ENCODE peak calls at places on chromosomes 4 and X, in seven cellular contexts. N is heart right ventricle; M is stomach; Y is cardiac fibroblast; X is AG10803; D is CD4-positive, alpha-beta T cell; R is left lung. C is an unnamed sample.

GRCh38 chr4:93409035-93409434 is 419.5 kb upstream of the ATOH1 start:
- DNase-seq in N (no peak), M (no peak), Y (no peak), X (no peak), D (no peak), R (no peak), C (no peak)

GRCh38 chr4:54228064-54228527 is 997 bp upstream of the PDGFRA start:
- DNase-seq in N (peak; percentile 75), M (peak; percentile 59), Y (peak; percentile 89), X (peak; percentile 83), D (no peak), R (peak; percentile 75), C (peak; percentile 17)

GRCh38 chr4:36243355-36244256 is 708 bp downstream of the ARAP2 start:
- DNase-seq in N (peak; percentile 63), M (peak; percentile 38), Y (peak; percentile 15), X (no peak), D (peak; percentile 21), R (peak; percentile 60), C (no peak)

GRCh38 chrX:66731398-66731797 is 92.5 kb upstream of the EDA2R start:
- DNase-seq in N (no peak), M (no peak), Y (peak; percentile 73), X (peak; percentile 49), D (no peak), R (no peak), C (no peak)

GRCh38 chr4:174217273-174218126 is 66.0 kb downstream of the FBXO8 start:
- DNase-seq in N (peak; percentile 15), M (no peak), Y (peak; percentile 36), X (peak; percentile 65), D (no peak), R (no peak), C (no peak)

GRCh38 chr4:168021666-168022065 is 70.7 kb upstream of the ANXA10 start:
- DNase-seq in N (no peak), M (no peak), Y (peak; percentile 41), X (no peak), D (no peak), R (no peak), C (no peak)

GRCh38 chrX:95974885-95975284 is 709.8 kb upstream of the DIAPH2 start:
- DNase-seq in N (no peak), M (no peak), Y (no peak), X (no peak), D (no peak), R (no peak), C (no peak)

GRCh38 chr4:24224446-24224845 is 334.6 kb upstream of the PPARGC1A start:
- DNase-seq in N (no peak), M (no peak), Y (no peak), X (no peak), D (no peak), R (no peak), C (no peak)

GRCh38 chr4:26050212-26050643 is 136.2 kb downstream of the SMIM20 start:
- DNase-seq in N (peak; percentile 45), M (no peak), Y (no peak), X (no peak), D (no peak), R (peak; percentile 59), C (no peak)

GRCh38 chr4:9898596-9899345 is 117.3 kb downstream of the DRD5 start:
- DNase-seq in N (peak; percentile 65), M (peak; percentile 26), Y (peak; percentile 70), X (peak; percentile 21), D (no peak), R (peak; percentile 55), C (no peak)

GRCh38 chr4:111031180-111031579 is 408.3 kb upstream of the PITX2 start:
- DNase-seq in N (no peak), M (no peak), Y (no peak), X (peak; percentile 45), D (no peak), R (no peak), C (no peak)

GRCh38 chr4:4204401-4204745 is 22.4 kb downstream of the OTOP1 start:
- DNase-seq in N (no peak), M (no peak), Y (no peak), X (no peak), D (no peak), R (no peak), C (no peak)

GRCh38 chr4:64266263-64266662 is 143.0 kb downstream of the TECRL start:
- DNase-seq in N (no peak), M (no peak), Y (no peak), X (no peak), D (no peak), R (no peak), C (no peak)

GRCh38 chr4:64272432-64272831 is 136.8 kb downstream of the TECRL start:
- DNase-seq in N (no peak), M (no peak), Y (no peak), X (no peak), D (no peak), R (no peak), C (no peak)

DNA sequence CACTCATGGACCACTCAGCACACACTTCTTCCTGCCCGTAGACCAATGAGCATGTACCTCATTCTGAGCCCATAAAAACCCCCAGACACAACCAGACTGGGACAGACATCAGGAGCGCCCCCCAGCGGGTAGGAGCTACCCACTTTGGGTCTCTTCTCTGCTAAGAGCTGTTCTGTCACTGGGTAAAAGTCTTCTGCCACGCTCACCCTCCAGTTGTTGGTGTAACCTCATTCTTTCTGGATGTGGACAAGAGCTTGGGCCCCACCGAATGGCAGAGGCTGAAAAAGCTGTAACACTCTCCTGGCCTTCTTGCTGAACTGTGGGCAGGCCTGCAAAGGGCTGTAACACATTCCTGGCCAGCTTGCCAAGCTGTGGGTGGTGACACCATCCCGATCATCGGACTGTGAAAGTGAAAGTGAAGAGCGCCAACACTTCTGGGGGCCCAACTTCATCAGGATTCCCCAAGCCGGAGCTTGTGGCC is 137.6 kb downstream of the TECRL start:
- DNase-seq in N (peak; percentile 55), M (no peak), Y (no peak), X (no peak), D (no peak), R (no peak), C (no peak)
- TF ChIP-seq CTCF in N (peak; percentile 16), M (no peak), Y (no peak), X (no peak), D (no peak), R (no peak), C (no peak)

DNA sequence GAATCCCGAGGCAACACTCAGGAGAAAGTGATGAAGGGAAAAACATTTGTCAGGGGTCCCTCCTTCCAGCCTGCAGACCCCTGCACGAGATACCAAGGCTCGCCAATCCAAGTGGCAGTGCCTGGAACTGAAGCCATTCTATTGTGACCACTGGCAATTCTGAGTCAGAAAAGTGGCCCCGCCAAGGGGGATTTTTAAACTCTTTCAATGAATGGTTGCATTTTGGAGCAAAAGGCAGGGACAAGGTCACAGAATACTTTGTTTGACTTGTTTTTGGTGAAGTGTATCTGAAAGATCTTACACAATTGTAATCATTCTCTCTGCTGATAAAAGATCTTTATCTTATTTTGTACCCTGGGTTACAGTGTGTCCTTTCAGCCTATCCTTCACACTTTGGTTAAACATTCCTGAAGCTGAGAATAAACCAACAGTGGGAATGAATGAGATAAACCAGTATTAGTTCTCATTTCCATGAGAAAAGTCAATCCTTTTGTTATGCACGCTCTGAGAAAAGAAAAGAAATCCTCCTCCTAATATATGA is 115.9 kb upstream of the PDLIM3 start:
- DNase-seq in N (no peak), M (no peak), Y (no peak), X (no peak), D (no peak), R (no peak), C (no peak)
- TF ChIP-seq CTCF in N (no peak), M (no peak), Y (no peak), X (no peak), D (no peak), R (no peak), C (no peak)

DNA sequence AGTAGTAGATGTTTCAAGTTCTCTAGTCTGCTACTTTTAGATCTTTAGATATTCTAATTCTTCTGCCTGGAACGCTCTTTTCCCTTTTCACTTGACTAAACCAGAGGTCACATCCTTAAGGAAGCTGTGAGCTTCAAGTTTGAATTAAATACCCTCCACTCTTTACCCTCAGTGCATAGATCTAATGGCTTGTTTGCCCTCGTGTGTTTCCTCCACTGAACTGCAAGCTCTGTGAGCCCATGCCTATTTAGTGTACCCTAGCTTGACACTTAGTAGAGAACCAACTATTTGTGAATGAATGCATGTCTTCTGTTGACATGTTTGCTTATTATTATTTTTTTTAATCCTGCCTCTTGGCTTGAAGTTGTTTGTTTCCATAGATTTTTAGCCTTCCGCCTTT is 138.3 kb downstream of the PDE5A start:
- DNase-seq in N (no peak), M (no peak), Y (peak; percentile 25), X (peak; percentile 11), D (no peak), R (no peak), C (no peak)
- TF ChIP-seq CTCF in N (peak; percentile 9), M (no peak), Y (peak; percentile 24), X (peak; percentile 33), D (no peak), R (no peak), C (no peak)

DNA sequence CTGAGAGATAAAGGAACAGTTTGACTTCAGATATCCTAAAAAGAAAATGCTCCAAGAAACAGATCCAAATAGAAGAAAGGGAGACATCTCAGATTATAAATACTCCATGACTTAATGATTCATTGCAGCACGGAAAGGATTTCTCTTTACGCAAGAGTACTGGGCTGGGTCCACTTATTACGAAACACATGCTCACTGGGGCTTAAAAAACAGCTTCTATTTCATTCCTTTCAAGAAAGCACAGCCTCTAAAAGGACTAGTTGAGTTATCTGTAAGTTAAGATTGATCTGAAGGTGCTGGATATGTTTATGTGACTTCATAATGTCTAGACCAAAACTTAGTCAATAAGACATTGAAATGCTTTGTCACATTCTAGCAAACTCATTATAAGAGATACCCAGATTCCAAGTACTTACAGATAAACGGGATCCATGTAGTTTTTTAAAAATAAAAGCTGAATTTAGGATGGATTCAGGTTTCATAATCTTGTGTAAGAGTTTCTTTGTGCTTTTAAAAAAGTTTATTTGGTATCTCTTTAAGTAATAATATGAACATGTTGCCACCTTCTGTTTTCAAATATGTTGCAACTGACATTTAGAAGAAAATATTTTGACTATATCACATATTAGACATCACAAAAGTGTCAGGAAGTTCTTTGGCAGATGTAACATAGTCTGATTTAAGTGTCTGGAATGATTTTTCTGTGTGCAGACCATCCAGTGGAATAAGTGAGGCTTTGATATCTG is 109.5 kb upstream of the MYOZ2 start:
- DNase-seq in N (peak; percentile 50), M (no peak), Y (peak; percentile 97), X (peak; percentile 94), D (no peak), R (no peak), C (no peak)
- TF ChIP-seq CTCF in N (no peak), M (no peak), Y (no peak), X (no peak), D (no peak), R (no peak), C (no peak)